ENCODE peak calls at places on chromosomes 6 and 20, in seven cellular contexts. A is pons, N is NCI-H1048, F is EL, M is GM06990, K is neuronal stem cell, E is AG08396. V is an unnamed sample.
A peak's percentile ranks its signal among the peaks of the same experiment; 100 is the strongest.

GRCh38 chr6:147384737-147385710 is 123.5 kb upstream of the SAMD5 start:
- DNase-seq in A (no peak), N (no peak), F (no peak), M (peak; percentile 4), K (no peak), E (no peak), V (no peak)

GRCh38 chr6:33213989-33214335 is 5.7 kb downstream of the RING1 start:
- DNase-seq in A (no peak), N (no peak), F (no peak), M (no peak), K (no peak), E (no peak), V (no peak)

GRCh38 chr20:37565134-37565811 is 37.6 kb upstream of the BLCAP start:
- DNase-seq in A (no peak), N (no peak), F (no peak), M (no peak), K (peak; percentile 56), E (no peak), V (no peak)

GRCh38 chr20:34922654-34923381 is 32.8 kb downstream of the GSS start:
- DNase-seq in A (no peak), N (no peak), F (peak; percentile 89), M (no peak), K (no peak), E (peak; percentile 77), V (peak; percentile 40)

GRCh38 chr6:158785036-158785435 is 34.1 kb downstream of the EZR start:
- DNase-seq in A (no peak), N (no peak), F (no peak), M (no peak), K (no peak), E (no peak), V (peak; percentile 39)

GRCh38 chr20:48238326-48238725 is 453.0 kb upstream of the SULF2 start:
- DNase-seq in A (no peak), N (no peak), F (peak; percentile 46), M (no peak), K (no peak), E (no peak), V (no peak)

GRCh38 chr20:22379472-22379871 is 204.9 kb downstream of the FOXA2 start:
- DNase-seq in A (no peak), N (no peak), F (peak; percentile 0), M (no peak), K (no peak), E (no peak), V (peak; percentile 52)

GRCh38 chr20:18527836-18528235 is 20.1 kb downstream of the SEC23B start:
- DNase-seq in A (no peak), N (no peak), F (peak; percentile 74), M (no peak), K (no peak), E (peak; percentile 49), V (peak; percentile 34)

GRCh38 chr6:118263929-118264486 is 284.1 kb upstream of the PLN start:
- DNase-seq in A (peak; percentile 80), N (no peak), F (peak; percentile 18), M (no peak), K (peak; percentile 31), E (peak; percentile 17), V (peak; percentile 13)

GRCh38 chr6:80382796-80383195 is 276.3 kb downstream of the BCKDHB start:
- DNase-seq in A (no peak), N (no peak), F (no peak), M (no peak), K (no peak), E (no peak), V (no peak)

GRCh38 chr6:105982761-105983600 is 103.2 kb upstream of the PRDM1 start:
- DNase-seq in A (no peak), N (no peak), F (no peak), M (no peak), K (no peak), E (no peak), V (no peak)